ENCODE peak calls at places on chromosome 19, in ten cellular contexts. E is H1; W is SJSA1; V is colonic mucosa; B is cardiac muscle cell; U is CD8-positive, alpha-beta T cell; Q is Panc1; P is astrocyte; O is endothelial cell of umbilical vein; J is SK-N-SH. Y is an unnamed sample.
A peak's percentile ranks its signal among the peaks of the same experiment; 100 is the strongest.

GRCh38 chr19:42397315-42398166 is 7.4 kb upstream of the CNFN start:
- DNase-seq in Q (no peak), E (no peak), O (no peak), W (no peak), V (peak; percentile 26), B (no peak), U (no peak), J (no peak), P (no peak), Y (no peak)

GRCh38 chr19:54266133-54266532 is 9.1 kb upstream of the LILRB5 start:
- DNase-seq in O (peak; percentile 70), P (peak; percentile 30), V (peak; percentile 78), B (peak; percentile 90), U (peak; percentile 69), J (peak; percentile 59), E (peak; percentile 66), Q (peak; percentile 47), W (peak; percentile 30), Y (peak; percentile 32)

GRCh38 chr19:32339988-32340874 is 5.2 kb upstream of the ZNF507 start:
- DNase-seq in O (peak; percentile 61), B (peak; percentile 71), Q (peak; percentile 53), P (no peak), V (peak; percentile 66), U (peak; percentile 61), E (no peak), J (peak; percentile 74), W (peak; percentile 34), Y (peak; percentile 70)

GRCh38 chr19:49642488-49643035 is 553 bp downstream of the SCAF1 start:
- DNase-seq in J (peak; percentile 65), B (no peak), O (no peak), W (no peak), V (peak; percentile 35), U (no peak), E (no peak), Q (no peak), P (no peak), Y (no peak)

GRCh38 chr19:15014579-15014978 is 34.7 kb upstream of the CASP14 start:
- DNase-seq in J (no peak), Q (no peak), B (no peak), W (no peak), V (no peak), P (no peak), E (no peak), O (no peak), U (no peak), Y (peak; percentile 16)

GRCh38 chr19:40754611-40755247 is 3.7 kb downstream of the SNRPA start:
- DNase-seq in Q (no peak), J (no peak), P (no peak), V (peak; percentile 82), W (no peak), E (no peak), O (no peak), U (no peak), B (no peak), Y (no peak)

GRCh38 chr19:31348416-31349159 is 648 bp downstream of the TSHZ3 start:
- DNase-seq in E (no peak), O (peak; percentile 13), W (peak; percentile 71), U (no peak), B (peak; percentile 34), Q (no peak), V (no peak), P (peak; percentile 37), J (peak; percentile 56), Y (no peak)

GRCh38 chr19:11784356-11784755 is 14.0 kb upstream of the ZNF491 start:
- DNase-seq in E (no peak), W (no peak), B (no peak), P (no peak), V (no peak), Q (no peak), U (no peak), J (no peak), O (no peak), Y (no peak)

GRCh38 chr19:38712161-38712748 is 32.0 kb downstream of the CAPN12 start:
- DNase-seq in O (no peak), J (no peak), P (no peak), E (no peak), Q (no peak), V (no peak), W (no peak), B (no peak), U (no peak), Y (no peak)

GRCh38 chr19:10986301-10987127 is 25.7 kb downstream of the SMARCA4 start:
- DNase-seq in Q (no peak), E (no peak), U (no peak), O (no peak), J (no peak), B (no peak), V (no peak), W (no peak), P (no peak), Y (no peak)

GRCh38 chr19:33473644-33474305 is 47.8 kb downstream of the PEPD start:
- DNase-seq in U (peak; percentile 25), J (no peak), V (no peak), P (peak; percentile 73), W (peak; percentile 86), B (no peak), Q (no peak), O (peak; percentile 89), E (no peak), Y (no peak)

GRCh38 chr19:7857727-7858701 is 16.2 kb downstream of the PRR36 start:
- DNase-seq in E (no peak), W (no peak), J (no peak), P (no peak), Q (no peak), V (no peak), U (no peak), O (no peak), B (peak; percentile 63), Y (no peak)

GRCh38 chr19:14472202-14472961 is 2.8 kb downstream of the PTGER1 start:
- DNase-seq in V (peak; percentile 85), O (peak; percentile 51), P (no peak), Q (no peak), E (no peak), U (peak; percentile 94), B (peak; percentile 79), W (peak; percentile 70), J (peak; percentile 96), Y (peak; percentile 22)

GRCh38 chr19:53485046-53486004 is 17.8 kb downstream of the ZNF813 start:
- DNase-seq in W (no peak), J (no peak), V (no peak), U (no peak), E (no peak), Q (no peak), O (no peak), P (no peak), B (no peak), Y (no peak)

GRCh38 chr19:42277821-42278809 is 9.1 kb downstream of the CIC start:
- DNase-seq in P (no peak), W (no peak), E (no peak), O (peak; percentile 71), U (no peak), Q (no peak), B (no peak), J (peak; percentile 82), V (peak; percentile 54), Y (no peak)

GRCh38 chr19:5232798-5233505 is 107.7 kb downstream of the PTPRS start:
- DNase-seq in Q (no peak), U (no peak), O (no peak), V (no peak), B (no peak), P (no peak), W (no peak), J (no peak), E (no peak), Y (no peak)
- H3K4me1 ChIP-seq in Q (no peaks in the 10 kb centered on the region), U (no peaks in the 10 kb centered on the region), O (no peaks in the 10 kb centered on the region), V (no peaks in the 10 kb centered on the region), B (no peaks in the 10 kb centered on the region), P (no peaks in the 10 kb centered on the region), W (no peaks in the 10 kb centered on the region), J (no peaks in the 10 kb centered on the region), E (no peaks in the 10 kb centered on the region), Y (no peaks in the 10 kb centered on the region)

GRCh38 chr19:4151623-4152022 is 1.8 kb upstream of the CREB3L3 start:
- DNase-seq in J (peak; percentile 4), Q (no peak), V (no peak), B (no peak), O (no peak), P (no peak), E (no peak), U (no peak), W (no peak), Y (no peak)
- H3K9me3 ChIP-seq in J (no peaks in the 10 kb centered on the region), Q (no peaks in the 10 kb centered on the region), V (no peaks in the 10 kb centered on the region), B (no peaks in the 10 kb centered on the region), O (no peaks in the 10 kb centered on the region), P (no peaks in the 10 kb centered on the region), E (no peaks in the 10 kb centered on the region), U (no peaks in the 10 kb centered on the region), W (no peaks in the 10 kb centered on the region), Y (no peaks in the 10 kb centered on the region)

DNA sequence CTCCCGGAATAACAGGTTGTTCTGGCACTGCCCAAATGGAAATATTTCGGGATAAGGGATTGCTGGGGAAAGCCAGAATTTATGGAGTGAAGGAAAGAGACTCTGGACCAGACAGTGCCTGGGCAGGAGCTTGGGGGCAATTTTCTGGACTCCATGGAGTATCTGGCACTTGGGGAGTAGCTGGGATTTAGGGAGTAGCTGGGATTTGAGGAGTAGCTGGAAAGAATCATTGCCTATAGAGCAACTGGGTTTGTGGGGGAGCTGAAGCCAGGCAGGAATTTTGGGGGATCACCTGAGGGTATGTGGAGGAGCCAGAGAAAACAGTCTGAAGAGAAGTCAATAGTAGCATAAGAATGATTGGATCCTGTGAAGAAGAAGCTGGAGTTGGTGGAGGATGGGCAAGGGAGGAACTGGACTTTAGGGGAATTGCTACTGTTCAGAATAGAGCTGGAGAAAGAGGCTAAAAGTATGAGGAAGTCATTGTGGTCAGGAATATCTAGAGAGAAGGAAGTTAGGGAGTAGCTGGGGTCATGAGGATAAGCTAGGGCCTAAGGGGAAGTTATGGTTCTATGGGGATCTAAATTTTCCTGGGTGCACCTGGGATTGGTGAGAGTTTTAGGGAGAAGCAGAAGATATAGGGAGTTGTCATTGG is 14.8 kb downstream of the FSD1 start:
- DNase-seq in O (no peak), Q (no peak), B (no peak), V (no peak), J (peak; percentile 2), U (no peak), E (no peak), P (no peak), W (no peak), Y (no peak)
- H3K4me1 ChIP-seq in O (no peaks in the 10 kb centered on the region), Q (no peaks in the 10 kb centered on the region), B (no peaks in the 10 kb centered on the region), V (no peaks in the 10 kb centered on the region), J (no peaks in the 10 kb centered on the region), U (no peaks in the 10 kb centered on the region), E (no peaks in the 10 kb centered on the region), P (no peaks in the 10 kb centered on the region), W (no peaks in the 10 kb centered on the region), Y (no peaks in the 10 kb centered on the region)

DNA sequence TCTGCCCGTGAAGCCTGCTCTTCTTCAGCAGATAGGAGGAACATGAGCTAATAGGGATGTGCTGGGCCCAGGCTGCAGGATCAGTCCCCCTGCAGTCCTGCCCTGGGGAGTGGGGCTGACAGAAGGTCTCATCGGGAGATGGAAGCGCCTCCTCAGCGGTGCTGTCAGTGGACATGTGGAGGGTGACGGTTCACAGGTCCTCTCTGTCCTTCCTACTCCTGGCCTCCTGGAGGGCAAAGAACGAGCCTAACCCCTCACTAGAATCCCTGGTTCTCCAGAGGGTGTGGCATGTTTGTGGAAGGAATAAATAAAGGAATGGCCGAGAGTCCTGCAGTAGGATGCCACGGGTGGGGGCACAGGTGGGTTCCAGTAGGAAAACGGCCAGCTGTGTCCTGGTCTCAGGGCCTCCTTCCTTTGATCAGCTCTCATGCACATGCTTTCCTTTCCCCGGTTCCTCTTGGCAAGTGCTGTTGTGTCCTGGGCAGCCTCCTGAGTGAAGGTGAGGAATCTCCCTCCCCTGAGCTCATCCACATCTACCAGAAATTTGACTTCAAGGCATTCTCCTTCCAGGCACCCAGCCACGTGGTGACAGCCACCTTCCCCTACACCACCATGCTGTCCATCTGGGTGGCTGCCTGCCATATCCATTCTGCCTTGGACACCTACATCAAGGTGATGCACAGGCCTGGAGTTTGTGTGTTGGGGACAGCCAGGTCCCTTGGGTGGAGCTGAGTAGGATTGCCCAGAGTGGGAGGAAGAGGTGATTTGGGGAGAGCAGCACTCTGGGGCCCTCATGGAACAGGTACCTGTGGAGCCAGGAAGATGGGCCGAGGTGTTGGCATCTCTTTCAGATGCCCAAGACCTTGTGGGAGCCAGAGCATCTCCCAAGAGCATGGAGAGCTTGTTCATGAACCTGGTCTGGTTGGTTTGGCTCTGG is 28.6 kb upstream of the ZNF492 start:
- DNase-seq in O (no peak), J (no peak), B (no peak), P (no peak), E (no peak), U (no peak), Q (no peak), W (no peak), V (no peak), Y (no peak)
- H3K9me3 ChIP-seq in O (peaks cover 5% of the 10 kb centered on the region), J (no peaks in the 10 kb centered on the region), B (no peaks in the 10 kb centered on the region), P (peaks cover 18% of the 10 kb centered on the region), E (peaks cover 94% of the 10 kb centered on the region), U (no peaks in the 10 kb centered on the region), Q (no peaks in the 10 kb centered on the region), W (peaks cover 9% of the 10 kb centered on the region), V (no peaks in the 10 kb centered on the region), Y (no peaks in the 10 kb centered on the region)